ENCODE peak calls at places on chromosomes 13 and 19, in ten cellular contexts. S is breast epithelium, A is HCT116, M is ascending aorta, V is fibroblast of the aortic adventitia, F is Panc1, H is neural progenitor cell, U is epithelial cell of esophagus, E is endothelial cell of umbilical vein, I is mucosa of descending colon. J is an unnamed sample.

GRCh38 chr19:47057328-47057727 is 8.9 kb upstream of the TMEM160 start:
- DNase-seq in I (no peak), M (no peak), A (no peak), S (no peak), E (no peak), V (no peak), F (no peak), U (peak), H (no peak), J (no peak)

GRCh38 chr13:69124996-69125395 is 982.6 kb upstream of the ATXN8OS start:
- DNase-seq in H (no peak), S (no peak), A (no peak), U (peak), V (no peak), I (no peak), M (no peak), E (no peak), F (no peak), J (no peak)

GRCh38 chr13:109330941-109331340 is 455.4 kb downstream of the IRS2 start:
- DNase-seq in V (no peak), A (no peak), S (no peak), U (peak), M (no peak), I (no peak), E (no peak), F (no peak), H (no peak), J (no peak)

GRCh38 chr13:35718084-35718483 is 241.6 kb upstream of the MAB21L1 start:
- DNase-seq in I (no peak), V (no peak), H (no peak), U (no peak), A (no peak), S (no peak), M (no peak), E (no peak), F (no peak), J (no peak)

GRCh38 chr19:50633973-50634372 is 5.7 kb downstream of the SYT3 start:
- DNase-seq in A (no peak), F (no peak), M (no peak), U (no peak), S (no peak), E (no peak), H (no peak), I (no peak), V (no peak), J (no peak)

GRCh38 chr13:42852102-42852501 is 70.7 kb downstream of the FAM216B start:
- DNase-seq in V (no peak), M (no peak), A (no peak), I (no peak), S (no peak), E (no peak), U (no peak), H (no peak), F (no peak), J (no peak)

GRCh38 chr13:47481521-47481920 is 519.6 kb downstream of the SUCLA2 start:
- DNase-seq in A (no peak), S (no peak), F (no peak), H (no peak), E (no peak), V (no peak), U (no peak), I (no peak), M (no peak), J (no peak)

GRCh38 chr13:74316531-74316930 is 182.3 kb upstream of the KLF12 start:
- DNase-seq in E (no peak), F (no peak), M (no peak), H (no peak), U (no peak), V (no peak), S (no peak), A (no peak), I (no peak), J (no peak)

GRCh38 chr19:41702208-41702651 is 6.2 kb upstream of the CEACAM5 start:
- DNase-seq in S (no peak), U (peak), A (no peak), M (no peak), V (peak), H (no peak), E (no peak), I (no peak), F (no peak), J (no peak)

GRCh38 chr19:16508546-16508945 is 12.4 kb downstream of the C19orf44 start:
- DNase-seq in E (no peak), F (no peak), S (no peak), V (no peak), I (no peak), A (no peak), U (no peak), M (no peak), H (no peak), J (no peak)

GRCh38 chr19:39416626-39417120 is 4.2 kb downstream of the PLEKHG2 start:
- DNase-seq in I (no peak), H (peak), S (no peak), V (no peak), F (no peak), M (no peak), E (no peak), A (no peak), U (no peak), J (no peak)

GRCh38 chr13:112719016-112719415 is 29.2 kb downstream of the ATP11A start:
- DNase-seq in E (peak), F (no peak), U (peak), A (no peak), I (no peak), V (no peak), M (no peak), H (no peak), S (no peak), J (no peak)

GRCh38 chr19:29873024-29873800 is 61.4 kb downstream of the CCNE1 start:
- DNase-seq in H (peak), U (peak), M (peak), E (no peak), V (no peak), S (no peak), I (peak), F (no peak), A (no peak), J (peak)

GRCh38 chr19:7715671-7716070 is 13.7 kb upstream of the FCER2 start:
- DNase-seq in U (no peak), V (no peak), H (no peak), S (no peak), I (no peak), E (no peak), F (no peak), A (no peak), M (no peak), J (no peak)

GRCh38 chr19:52086481-52086880 is 9.1 kb downstream of the ZNF841 start:
- DNase-seq in M (no peak), U (peak), S (no peak), V (peak), E (no peak), I (no peak), A (no peak), H (no peak), F (no peak), J (no peak)

GRCh38 chr13:110499621-110500281 is 61.8 kb downstream of the RAB20 start:
- DNase-seq in F (no peak), I (no peak), V (no peak), M (no peak), H (no peak), U (peak), A (no peak), E (no peak), S (no peak), J (no peak)

GRCh38 chr13:67258482-67258881 is 28.3 kb upstream of the PCDH9 start:
- DNase-seq in V (peak), I (no peak), U (no peak), F (no peak), H (peak), A (no peak), S (no peak), M (no peak), E (no peak), J (no peak)

GRCh38 chr19:47680858-47681332 is 32.3 kb upstream of the EHD2 start:
- DNase-seq in U (no peak), S (no peak), F (no peak), E (no peak), A (no peak), M (no peak), H (no peak), I (no peak), V (no peak), J (no peak)

GRCh38 chr13:75896271-75896670 is 260.1 kb downstream of the LMO7 start:
- DNase-seq in H (no peak), E (no peak), M (no peak), S (no peak), A (no peak), I (no peak), F (no peak), V (no peak), U (no peak), J (no peak)

GRCh38 chr13:44263920-44264610 is 109.6 kb upstream of the SERP2 start:
- DNase-seq in A (no peak), S (no peak), I (no peak), V (peak), U (no peak), H (no peak), F (no peak), M (no peak), E (no peak), J (no peak)

GRCh38 chr19:34559045-34559444 is 77.5 kb downstream of the WTIP start:
- DNase-seq in U (no peak), M (no peak), S (no peak), V (no peak), I (no peak), A (no peak), H (no peak), E (no peak), F (no peak), J (no peak)

GRCh38 chr13:41311607-41312500 is 787 bp downstream of the NAA16 start:
- DNase-seq in S (no peak), M (no peak), A (no peak), H (peak), U (peak), E (peak), F (no peak), V (peak), I (peak), J (peak)

GRCh38 chr19:861099-861755 is 1.8 kb downstream of the CFD start:
- DNase-seq in H (no peak), E (no peak), U (no peak), A (no peak), I (no peak), V (no peak), M (no peak), F (no peak), S (no peak), J (peak)
- H3K4me3 ChIP-seq in H (peak), E (no peak), U (no peak), A (peak), I (no peak), V (no peak), M (no peak), F (peak), S (peak), J (peak)

GRCh38 chr19:3985643-3986259 is 488 bp upstream of the EEF2 start:
- DNase-seq in I (no peak), A (no peak), V (no peak), S (peak), M (no peak), F (no peak), U (no peak), H (no peak), E (no peak), J (no peak)

GRCh38 chr19:3984584-3984907 is 717 bp downstream of the EEF2 start:
- DNase-seq in V (no peak), U (no peak), E (no peak), F (no peak), H (no peak), A (no peak), M (no peak), S (peak), I (no peak), J (no peak)

GRCh38 chr19:3987619-3988371 is 2.5 kb upstream of the EEF2 start:
- DNase-seq in A (peak), V (peak), I (peak), M (peak), U (peak), H (peak), S (peak), E (peak), F (no peak), J (peak)

GRCh38 chr19:3984908-3985642 is at the start of gene EEF2:
- DNase-seq in E (peak), I (peak), U (peak), H (peak), M (peak), S (peak), V (peak), F (no peak), A (peak), J (peak)

DNA sequence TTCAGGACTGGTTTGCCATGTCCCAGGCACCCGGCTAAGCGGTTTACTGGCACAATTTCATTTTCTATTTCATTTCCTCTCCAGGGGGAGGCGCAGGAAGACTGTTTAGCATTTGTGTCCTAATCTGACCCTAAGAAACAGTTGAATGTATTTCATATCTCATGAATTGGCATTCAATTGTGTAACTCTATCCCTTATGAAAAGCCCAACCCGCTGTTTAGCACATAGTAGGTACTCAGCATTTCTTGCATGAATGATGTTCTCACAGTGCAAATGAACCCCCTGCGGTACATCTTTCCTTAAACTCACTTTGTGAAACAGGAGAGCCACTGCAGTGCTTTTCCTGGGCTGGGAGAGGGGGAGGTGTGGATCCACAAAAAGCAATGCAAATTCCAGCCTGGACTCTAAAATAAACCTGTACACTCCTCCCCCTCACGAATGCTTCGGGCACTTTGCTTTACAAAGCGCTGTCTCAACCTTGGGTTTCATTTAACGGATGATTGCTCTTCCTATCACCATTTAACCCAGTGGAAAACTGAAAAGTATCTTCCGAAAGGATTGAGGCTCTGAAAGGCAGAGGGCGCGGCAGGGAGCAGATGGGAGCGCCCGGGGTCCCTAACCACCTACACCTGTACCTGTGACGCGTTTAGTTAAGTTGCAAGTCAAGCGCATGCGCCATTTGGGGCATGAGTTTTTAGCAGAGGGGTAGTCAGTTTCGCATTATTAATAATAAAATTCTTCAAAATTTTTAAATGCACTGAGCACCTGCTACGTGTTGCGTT is 1.2 kb upstream of the EEF2 start:
- DNase-seq in V (peak), U (peak), M (no peak), A (peak), I (peak), H (peak), S (peak), E (peak), F (no peak), J (no peak)
- H3K4me3 ChIP-seq in V (peak), U (peak), M (peak), A (peak), I (no peak), H (peak), S (peak), E (peak), F (peak), J (peak)

GRCh38 chr13:98503175-98504028 is 73.5 kb downstream of the STK24 start:
- DNase-seq in M (no peak), A (no peak), F (no peak), S (no peak), I (no peak), U (no peak), V (no peak), E (no peak), H (no peak), J (peak)
- H3K4me3 ChIP-seq in M (no peak), A (no peak), F (no peak), S (no peak), I (no peak), U (no peak), V (peak), E (no peak), H (no peak), J (no peak)

DNA sequence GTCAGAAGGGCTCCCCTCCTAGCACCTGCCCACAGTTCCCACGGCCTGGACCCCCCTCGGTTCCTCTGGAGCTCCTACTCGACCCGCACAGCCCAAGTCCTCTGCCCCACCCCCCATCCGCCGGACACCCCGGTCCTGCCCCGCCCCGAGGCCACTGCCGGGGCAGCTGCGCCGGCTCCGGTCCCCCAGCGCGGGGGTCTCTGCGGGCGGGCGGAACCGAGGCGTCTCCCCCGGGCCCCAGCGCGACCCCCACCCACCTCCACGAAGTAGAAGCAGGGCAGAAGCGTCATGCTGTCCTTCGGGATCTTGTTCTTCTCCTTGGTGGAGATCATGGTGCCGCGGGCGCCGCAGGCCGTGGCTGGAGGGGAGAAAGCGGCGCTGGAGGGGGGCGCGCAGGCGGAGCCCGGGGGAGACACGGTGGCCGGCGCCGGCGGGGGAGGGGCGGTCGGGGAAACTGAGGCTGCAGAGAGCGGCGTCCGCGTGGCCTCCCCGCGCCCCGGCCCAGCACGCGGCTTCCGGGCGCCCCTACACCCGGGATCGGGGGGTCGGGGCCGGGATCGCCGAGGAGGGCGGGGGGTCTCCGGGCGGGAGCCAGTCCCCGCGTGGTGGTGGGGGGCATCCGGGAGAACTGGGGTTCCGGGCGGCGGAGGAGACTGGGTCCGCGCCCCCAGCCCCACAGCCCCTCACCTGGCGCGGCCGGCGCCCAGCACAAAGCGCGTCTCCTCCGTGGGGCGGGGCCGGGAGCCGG is at the start of gene PLPPR3:
- DNase-seq in V (no peak), M (no peak), E (no peak), S (no peak), A (no peak), F (no peak), U (no peak), I (no peak), H (peak), J (no peak)
- H3K4me3 ChIP-seq in V (peak), M (peak), E (peak), S (peak), A (no peak), F (peak), U (no peak), I (no peak), H (peak), J (peak)

J was measured in upper lobe of right lung.